ENCODE peak calls at places on chromosomes 7 and 10, in eight cellular contexts. Z is PC-9; B is coronary artery; C is effector memory CD4-positive, alpha-beta T cell; V is SJCRH30; O is neural progenitor cell; P is foreskin keratinocyte; F is CD8-positive, alpha-beta T cell. Y is an unnamed sample.

GRCh38 chr10:6212266-6212640 is 9.5 kb downstream of the PFKFB3 start:
- DNase-seq in Z (no peak), B (no peak), C (no peak), V (no peak), O (no peak), P (no peak), F (no peak), Y (no peak)

GRCh38 chr7:135834262-135834661 is 85.6 kb upstream of the FAM180A start:
- DNase-seq in Z (no peak), B (peak; percentile 17), C (no peak), V (no peak), O (no peak), P (no peak), F (no peak), Y (no peak)

GRCh38 chr7:2870471-2870941 is 26.4 kb upstream of the GNA12 start:
- DNase-seq in Z (peak; percentile 81), B (no peak), C (peak; percentile 27), V (peak; percentile 76), O (peak; percentile 31), P (no peak), F (peak; percentile 41), Y (no peak)

GRCh38 chr10:19828278-19829049 is 12.2 kb downstream of the PLXDC2 start:
- DNase-seq in Z (no peak), B (no peak), C (no peak), V (no peak), O (peak; percentile 62), P (no peak), F (no peak), Y (no peak)

GRCh38 chr7:82362129-82362528 is 81.4 kb downstream of the CACNA2D1 start:
- DNase-seq in Z (no peak), B (no peak), C (no peak), V (no peak), O (no peak), P (peak; percentile 3), F (no peak), Y (no peak)

GRCh38 chr7:43650457-43651052 is 67.6 kb downstream of the STK17A start:
- DNase-seq in Z (no peak), B (no peak), C (no peak), V (peak; percentile 60), O (no peak), P (no peak), F (peak; percentile 47), Y (no peak)

GRCh38 chr7:31705377-31705776 is 18.4 kb downstream of the PPP1R17 start:
- DNase-seq in Z (no peak), B (no peak), C (no peak), V (no peak), O (no peak), P (no peak), F (no peak), Y (no peak)

GRCh38 chr7:63030061-63030460 is 968.6 kb upstream of the ZNF722 start:
- DNase-seq in Z (no peak), B (no peak), C (no peak), V (no peak), O (no peak), P (no peak), F (no peak), Y (no peak)

GRCh38 chr10:111856631-111857030 is 326.9 kb downstream of the GPAM start:
- DNase-seq in Z (no peak), B (no peak), C (no peak), V (no peak), O (peak; percentile 27), P (no peak), F (no peak), Y (no peak)

DNA sequence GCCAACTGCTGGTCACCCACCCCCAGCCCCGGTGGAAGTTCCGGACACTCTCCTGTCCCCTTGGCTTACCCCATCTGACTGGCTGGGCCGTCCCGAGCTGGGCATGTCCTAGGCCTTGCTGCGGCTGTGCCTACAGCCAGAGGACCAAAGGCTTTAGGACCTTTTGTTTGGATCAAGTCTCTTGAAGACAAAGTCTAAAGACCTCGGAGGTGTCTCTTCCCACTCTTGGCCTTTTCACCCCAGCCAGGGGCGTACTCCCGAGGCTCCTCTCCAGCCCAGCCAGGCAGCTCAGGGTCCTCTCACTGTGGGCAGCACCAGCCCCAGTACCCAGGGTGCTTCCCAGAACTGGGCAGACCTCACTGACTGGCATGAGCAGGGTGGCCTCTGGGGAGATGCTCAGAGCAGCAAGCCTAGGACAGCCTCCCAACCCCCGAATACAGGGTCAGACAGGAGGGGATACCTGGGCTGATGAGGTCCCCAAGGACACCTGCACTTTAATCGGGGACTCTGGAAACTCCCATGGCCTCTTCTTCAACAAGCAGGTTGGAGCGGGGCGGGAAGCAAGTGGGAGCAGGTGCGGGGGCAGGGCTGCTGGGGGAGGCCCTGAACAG is 2.7 kb upstream of the PWWP2B start:
- DNase-seq in Z (no peak), B (no peak), C (no peak), V (no peak), O (no peak), P (no peak), F (peak; percentile 26), Y (no peak)
- H3K27ac ChIP-seq in Z (no peak overlapping the region), B (peak overlapping the region; percentile 98), C (peak overlapping the region; percentile 65), V (no peak overlapping the region), O (no peak overlapping the region), P (no peak overlapping the region), F (no peak overlapping the region), Y (no peak overlapping the region)

GRCh38 chr10:15370741-15371701 is at the start of gene FAM171A1:
- DNase-seq in Z (peak; percentile 21), B (no peak), C (peak; percentile 50), V (peak; percentile 65), O (peak; percentile 91), P (no peak), F (peak; percentile 57), Y (peak; percentile 51)

GRCh38 chr10:15367296-15367830 is 3.7 kb downstream of the FAM171A1 start:
- DNase-seq in Z (no peak), B (no peak), C (no peak), V (no peak), O (no peak), P (no peak), F (no peak), Y (no peak)

GRCh38 chr10:15370212-15370740 is 813 bp downstream of the FAM171A1 start:
- DNase-seq in Z (no peak), B (no peak), C (peak; percentile 29), V (peak; percentile 29), O (peak; percentile 53), P (no peak), F (no peak), Y (no peak)

GRCh38 chr10:15368456-15368855 is 2.6 kb downstream of the FAM171A1 start:
- DNase-seq in Z (no peak), B (no peak), C (no peak), V (no peak), O (no peak), P (no peak), F (no peak), Y (no peak)

GRCh38 chr10:15369642-15370211 is 1.4 kb downstream of the FAM171A1 start:
- DNase-seq in Z (no peak), B (no peak), C (no peak), V (peak; percentile 28), O (peak; percentile 40), P (no peak), F (no peak), Y (peak; percentile 56)
- H3K27ac ChIP-seq in Z (no peak overlapping the region), B (peak overlapping the region; percentile 15), C (no peak overlapping the region), V (peak overlapping the region; percentile 62), O (no peak overlapping the region), P (no peak overlapping the region), F (no peak overlapping the region), Y (peak overlapping the region; percentile 73)

GRCh38 chr7:47580175-47580701 is 1.7 kb downstream of the TNS3 start:
- DNase-seq in Z (peak; percentile 56), B (no peak), C (no peak), V (no peak), O (peak; percentile 15), P (no peak), F (no peak), Y (no peak)

GRCh38 chr7:47580811-47581331 is 1.0 kb downstream of the TNS3 start:
- DNase-seq in Z (no peak), B (peak; percentile 76), C (no peak), V (peak; percentile 65), O (peak; percentile 44), P (no peak), F (no peak), Y (no peak)

GRCh38 chr7:47581442-47581820 is 480 bp downstream of the TNS3 start:
- DNase-seq in Z (no peak), B (peak; percentile 76), C (no peak), V (peak; percentile 31), O (peak; percentile 59), P (no peak), F (no peak), Y (no peak)

GRCh38 chr7:47582748-47583740 is 1.1 kb upstream of the TNS3 start:
- DNase-seq in Z (no peak), B (peak; percentile 76), C (no peak), V (peak; percentile 63), O (no peak), P (no peak), F (no peak), Y (no peak)

DNA sequence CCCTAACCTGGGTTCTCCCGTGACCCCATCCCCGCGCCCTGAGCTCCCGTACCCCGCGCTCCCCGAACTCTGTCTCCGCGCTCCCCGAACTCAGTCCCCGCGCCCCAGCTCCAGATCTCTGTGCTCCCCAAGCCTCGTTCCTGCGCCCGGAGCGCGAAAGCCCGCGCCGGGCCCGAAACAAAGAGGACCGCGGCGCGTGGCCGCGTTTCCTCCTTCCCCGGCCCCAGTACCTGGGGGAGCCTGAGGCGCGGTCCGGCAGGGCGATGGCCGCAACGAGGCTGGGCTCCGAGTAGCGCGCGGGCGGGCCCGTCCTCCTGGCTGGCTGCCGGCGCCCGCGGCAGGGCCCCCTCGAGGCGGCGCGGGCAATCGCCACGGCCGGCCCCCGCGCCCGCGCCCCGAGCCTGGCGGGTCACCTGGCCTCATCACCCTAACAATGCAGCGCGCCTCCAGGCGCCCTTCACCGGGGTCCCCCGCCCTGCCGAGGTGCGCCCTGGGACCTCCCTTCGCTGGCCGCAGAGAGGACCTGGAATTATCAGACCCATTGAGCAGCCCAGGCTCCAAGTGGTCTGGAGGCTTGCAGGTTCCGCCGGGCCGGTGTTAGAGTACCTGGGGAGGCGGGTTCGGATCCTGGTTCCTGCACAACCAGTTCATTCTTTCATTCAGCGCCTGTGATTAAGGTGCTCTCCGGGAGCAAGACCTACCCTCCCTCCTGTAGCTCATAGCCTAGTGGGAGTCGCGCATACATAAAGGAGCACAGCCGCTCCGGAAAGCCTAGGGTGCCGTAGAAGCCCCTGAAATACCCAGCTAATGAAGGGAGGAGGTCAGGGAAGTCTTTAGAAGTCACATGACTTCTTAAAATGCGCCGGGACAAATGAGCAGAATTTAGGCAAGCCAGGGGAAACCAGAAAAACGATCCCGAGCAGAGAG is at the start of gene TNS3:
- DNase-seq in Z (peak; percentile 74), B (peak; percentile 75), C (no peak), V (peak; percentile 43), O (peak; percentile 81), P (no peak), F (no peak), Y (no peak)
- H3K27ac ChIP-seq in Z (peak within 1 kb of the TSS; percentile 87), B (peak within 1 kb of the TSS; percentile 96), C (no peak within 1 kb of the TSS), V (peak within 1 kb of the TSS; percentile 81), O (no peak within 1 kb of the TSS), P (no peak within 1 kb of the TSS), F (no peak within 1 kb of the TSS), Y (no peak within 1 kb of the TSS)

GRCh38 chr7:25831901-25832411 is 320.0 kb upstream of the NFE2L3 start:
- DNase-seq in Z (no peak), B (no peak), C (no peak), V (peak; percentile 59), O (peak; percentile 37), P (no peak), F (no peak), Y (peak; percentile 9)
- H3K27ac ChIP-seq in Z (no peak overlapping the region), B (peak overlapping the region; percentile 71), C (no peak overlapping the region), V (peak overlapping the region; percentile 83), O (no peak overlapping the region), P (no peak overlapping the region), F (no peak overlapping the region), Y (peak overlapping the region; percentile 99)

Y was measured in caudate nucleus.